ENCODE peak calls at places on chromosomes 16 and 17, in five cellular contexts. Q is HFF-Myc, H is PC-3, X is AG09309, O is adrenal gland. Z is an unnamed sample.
A peak's percentile ranks its signal among the peaks of the same experiment; 100 is the strongest.

GRCh38 chr16:48971571-48972071 is 310.0 kb downstream of the CBLN1 start:
- DNase-seq in X (no peak), O (no peak), H (peak; percentile 69), Q (no peak), Z (no peak)

GRCh38 chr17:40910441-40910841 is 25.4 kb upstream of the KRT20 start:
- DNase-seq in X (peak; percentile 87), Q (no peak), H (peak; percentile 31), O (no peak), Z (peak; percentile 72)

GRCh38 chr17:846901-847777 is 65.0 kb downstream of the MRM3 start:
- DNase-seq in Q (no peak), H (peak; percentile 17), O (no peak), X (no peak), Z (no peak)

GRCh38 chr17:17860761-17861107 is 23.9 kb upstream of the SREBF1 start:
- DNase-seq in Q (no peak), X (no peak), O (no peak), H (no peak), Z (no peak)

GRCh38 chr17:48499743-48500434 is 30.9 kb downstream of the HOXB1 start:
- DNase-seq in O (no peak), Q (no peak), H (no peak), X (no peak), Z (no peak)

GRCh38 chr16:78768723-78769122 is 669.3 kb downstream of the WWOX start:
- DNase-seq in X (no peak), O (no peak), H (no peak), Q (no peak), Z (no peak)

GRCh38 chr16:12168054-12169018 is 191.8 kb downstream of the SNX29 start:
- DNase-seq in X (no peak), Q (no peak), H (no peak), O (no peak), Z (no peak)

GRCh38 chr16:68884867-68885266 is 41.5 kb downstream of the TANGO6 start:
- DNase-seq in H (no peak), X (no peak), Q (no peak), O (no peak), Z (no peak)

GRCh38 chr16:85750021-85750826 is 672 bp downstream of the C16orf74 start:
- DNase-seq in X (no peak), H (peak; percentile 54), O (no peak), Q (no peak), Z (peak; percentile 8)

GRCh38 chr17:28612936-28613872 is 781 bp downstream of the RSKR start:
- DNase-seq in X (no peak), Q (no peak), O (peak; percentile 40), H (peak; percentile 24), Z (no peak)

GRCh38 chr17:69716571-69716970 is 302.1 kb downstream of the MAP2K6 start:
- DNase-seq in O (no peak), Q (no peak), H (no peak), X (peak; percentile 34), Z (no peak)

GRCh38 chr16:88074041-88074440 is 122.8 kb downstream of the BANP start:
- DNase-seq in Q (no peak), X (no peak), H (no peak), O (no peak), Z (no peak)

GRCh38 chr16:19105891-19106624 is 7.7 kb upstream of the ITPRIPL2 start:
- DNase-seq in X (no peak), O (no peak), Q (no peak), H (no peak), Z (no peak)

GRCh38 chr16:3007957-3008748 is 4.6 kb upstream of the CLDN9 start:
- DNase-seq in X (no peak), Q (no peak), O (no peak), H (no peak), Z (no peak)

GRCh38 chr17:49707246-49707607 is 537 bp downstream of the SLC35B1 start:
- DNase-seq in X (no peak), H (no peak), Q (no peak), O (no peak), Z (no peak)

GRCh38 chr16:89563639-89564392 is 3.3 kb downstream of the RPL13 start:
- DNase-seq in O (no peak), Q (no peak), H (no peak), X (no peak), Z (no peak)

GRCh38 chr17:6843241-6843890 is 11.8 kb upstream of the TEKT1 start:
- DNase-seq in Q (peak; percentile 16), O (no peak), X (peak; percentile 13), H (peak; percentile 78), Z (peak; percentile 5)

GRCh38 chr16:65876624-65877023 is 489.9 kb upstream of the CDH5 start:
- DNase-seq in Q (no peak), X (no peak), O (no peak), H (no peak), Z (no peak)

GRCh38 chr17:5809056-5809455 is 224.7 kb upstream of the NLRP1 start:
- DNase-seq in H (no peak), Q (no peak), X (no peak), O (no peak), Z (no peak)

GRCh38 chr17:55576237-55576998 is 65.2 kb upstream of the SMIM36 start:
- DNase-seq in Q (peak; percentile 40), O (no peak), H (peak; percentile 87), X (no peak), Z (peak; percentile 41)
- H3K4me3 ChIP-seq in Q (peak overlapping the region; percentile 1), O (peak overlapping the region; percentile 21), H (peak overlapping the region; percentile 21), X (no peak overlapping the region), Z (peak overlapping the region; percentile 32)

GRCh38 chr16:10731790-10732189 is 11.9 kb upstream of the NUBP1 start:
- DNase-seq in O (no peak), Q (no peak), H (no peak), X (no peak), Z (no peak)

GRCh38 chr16:10728035-10728462 is 15.6 kb upstream of the NUBP1 start:
- DNase-seq in O (no peak), H (no peak), X (no peak), Q (peak; percentile 17), Z (no peak)

GRCh38 chr16:10729649-10730048 is 14.0 kb upstream of the NUBP1 start:
- DNase-seq in H (peak; percentile 89), O (peak; percentile 86), X (peak; percentile 24), Q (peak; percentile 21), Z (no peak)

GRCh38 chr16:10728488-10728887 is 15.2 kb upstream of the NUBP1 start:
- DNase-seq in X (no peak), Q (no peak), H (no peak), O (no peak), Z (no peak)

DNA sequence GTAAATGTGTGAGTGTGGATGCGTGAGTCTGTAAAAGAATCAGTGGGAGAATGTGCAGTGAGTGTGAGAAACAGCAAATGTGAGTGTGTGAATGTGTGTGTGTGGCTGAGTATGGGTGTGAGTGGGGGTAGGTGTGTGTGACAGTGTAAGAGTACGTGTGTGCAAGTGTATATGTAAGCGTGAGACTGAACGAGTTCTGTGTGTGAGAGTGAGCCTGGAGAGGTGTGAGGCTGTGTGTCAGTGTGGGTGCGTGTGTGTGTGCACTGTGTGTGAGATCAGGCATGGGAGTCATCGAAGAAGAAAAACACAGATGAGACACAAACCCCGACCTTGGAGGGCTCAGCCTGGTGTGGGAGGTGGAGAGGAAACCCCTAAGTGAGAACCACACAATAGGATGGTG is 14.5 kb upstream of the NUBP1 start:
- DNase-seq in X (no peak), Q (no peak), H (no peak), O (no peak), Z (no peak)
- H3K4me3 ChIP-seq in X (no peak overlapping the region), Q (no peak overlapping the region), H (peak overlapping the region; percentile 13), O (no peak overlapping the region), Z (no peak overlapping the region)

DNA sequence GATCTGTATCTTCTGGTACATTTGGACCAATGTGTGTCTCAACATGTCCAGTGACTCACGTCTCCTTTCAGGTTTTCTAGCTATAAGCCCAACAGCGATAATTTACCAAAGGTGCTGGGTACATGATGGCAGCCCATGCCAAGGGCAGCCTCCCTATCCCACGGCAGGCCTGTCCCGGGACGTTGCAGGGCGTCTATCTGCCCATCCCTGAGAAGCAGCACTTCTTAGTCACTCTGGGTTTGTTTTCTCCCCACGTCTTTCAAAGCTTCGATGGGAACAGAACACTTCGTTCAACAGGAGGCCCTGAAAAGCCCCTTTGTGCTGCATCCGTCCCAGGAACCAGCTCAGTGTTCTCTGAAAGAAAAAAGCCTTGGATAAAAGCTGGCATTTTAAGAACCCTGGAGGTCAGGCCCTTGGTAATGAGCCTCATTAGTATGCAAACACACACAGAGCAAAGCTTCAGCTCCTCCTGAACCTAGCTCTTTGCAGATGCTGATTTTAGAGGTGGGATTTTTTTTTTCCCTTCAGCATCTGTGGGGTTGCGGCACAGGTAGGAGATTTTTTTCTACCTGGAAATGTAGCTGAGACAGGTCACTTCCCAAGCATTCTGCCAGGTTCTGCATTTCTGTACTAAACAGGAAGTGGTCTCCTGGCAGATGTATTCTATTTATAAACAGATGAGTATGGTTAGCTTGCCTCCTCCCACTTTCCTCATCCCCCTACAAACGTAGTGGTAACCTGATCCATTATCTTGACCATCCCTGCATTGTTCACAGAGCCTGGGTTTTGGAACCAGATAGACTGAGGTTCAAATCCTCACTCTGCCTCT is 17.5 kb upstream of the MT4 start:
- DNase-seq in Q (peak; percentile 88), O (peak; percentile 32), X (peak; percentile 10), H (peak; percentile 50), Z (peak; percentile 40)
- H3K4me3 ChIP-seq in Q (no peak overlapping the region), O (no peak overlapping the region), X (no peak overlapping the region), H (no peak overlapping the region), Z (no peak overlapping the region)

GRCh38 chr17:8060274-8060673 is 21.4 kb downstream of the ALOX15B start:
- DNase-seq in O (peak; percentile 69), X (peak; percentile 17), H (peak; percentile 93), Q (no peak), Z (no peak)
- H3K4me3 ChIP-seq in O (no peak overlapping the region), X (no peak overlapping the region), H (peak overlapping the region; percentile 66), Q (no peak overlapping the region), Z (no peak overlapping the region)

GRCh38 chr17:38578229-38578628 is 27.5 kb downstream of the SRCIN1 start:
- DNase-seq in Q (no peak), X (no peak), O (no peak), H (no peak), Z (no peak)
- H3K4me3 ChIP-seq in Q (no peak overlapping the region), X (no peak overlapping the region), O (no peak overlapping the region), H (no peak overlapping the region), Z (no peak overlapping the region)

DNA sequence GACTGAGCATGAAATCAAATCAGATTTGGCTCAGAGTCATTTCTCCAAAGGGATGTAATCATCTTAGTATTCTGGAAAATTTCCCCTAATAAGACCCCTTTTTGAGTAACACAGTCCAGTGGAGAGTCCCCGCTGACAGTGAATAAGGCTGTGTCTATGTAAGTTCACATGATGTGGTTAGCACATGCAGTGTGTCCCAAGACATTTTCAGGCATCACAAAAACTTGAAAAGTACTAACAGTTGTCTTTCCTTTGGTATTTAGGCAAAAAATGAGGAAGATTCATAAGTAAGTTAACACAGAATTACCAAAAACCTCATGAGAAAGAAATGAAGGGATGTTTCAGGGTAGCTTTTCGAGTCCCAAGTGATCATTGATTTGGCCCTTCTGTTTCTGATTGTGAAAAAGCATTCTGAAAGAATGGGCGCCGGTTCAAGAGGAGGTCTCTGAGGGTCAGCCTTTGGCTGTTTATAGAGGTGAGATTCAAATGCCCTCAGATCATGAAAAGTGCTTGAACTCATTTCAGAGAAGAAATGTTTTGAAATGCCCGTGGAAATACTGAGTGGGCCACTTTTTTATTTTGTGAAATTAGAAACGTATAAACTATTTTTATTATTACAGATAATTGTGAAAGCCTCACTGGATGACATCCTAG is 515 bp upstream of the ASPA start:
- DNase-seq in O (no peak), H (no peak), Q (no peak), X (no peak), Z (no peak)
- H3K4me3 ChIP-seq in O (peak overlapping the region; percentile 59), H (no peak overlapping the region), Q (no peak overlapping the region), X (no peak overlapping the region), Z (no peak overlapping the region)

GRCh38 chr17:72858826-72859495 is 233.5 kb downstream of the SLC39A11 start:
- DNase-seq in X (no peak), O (no peak), H (no peak), Q (no peak), Z (no peak)
- H3K4me3 ChIP-seq in X (no peak overlapping the region), O (no peak overlapping the region), H (no peak overlapping the region), Q (no peak overlapping the region), Z (no peak overlapping the region)